ENCODE peak calls at places on chromosomes 11 and 22, in five cellular contexts. V is spleen, F is tibial nerve, B is testis, Y is ovary. I is an unnamed sample.

GRCh38 chr11:94654201-94654600 is 87.0 kb downstream of the PIWIL4 start:
- DNase-seq in V (no peak), F (no peak), B (no peak), Y (no peak), I (no peak)

GRCh38 chr11:135033545-135033944 is 621.5 kb upstream of the B3GAT1 start:
- DNase-seq in V (no peak), F (no peak), B (peak; percentile 56), Y (no peak), I (no peak)

GRCh38 chr22:50485221-50486131 is 1.2 kb upstream of the MIOX start:
- DNase-seq in V (no peak), F (no peak), B (no peak), Y (no peak), I (peak; percentile 86)

GRCh38 chr22:20080776-20081654 is 974 bp downstream of the DGCR8 start:
- DNase-seq in V (peak; percentile 79), F (no peak), B (peak; percentile 29), Y (no peak), I (no peak)

GRCh38 chr11:45042560-45042959 is 91.9 kb upstream of the TP53I11 start:
- DNase-seq in V (no peak), F (peak; percentile 20), B (no peak), Y (no peak), I (no peak)

GRCh38 chr11:33808228-33808828 is 34.0 kb upstream of the FBXO3 start:
- DNase-seq in V (peak; percentile 91), F (peak; percentile 89), B (peak; percentile 94), Y (peak; percentile 70), I (peak; percentile 86)

GRCh38 chr11:7348432-7349298 is 97.0 kb downstream of the SYT9 start:
- DNase-seq in V (no peak), F (no peak), B (no peak), Y (no peak), I (no peak)

GRCh38 chr11:62149986-62150886 is 26.4 kb downstream of the INCENP start:
- DNase-seq in V (peak; percentile 33), F (no peak), B (peak; percentile 7), Y (no peak), I (peak; percentile 14)

GRCh38 chr11:12249590-12250260 is 127.6 kb upstream of the PARVA start:
- DNase-seq in V (no peak), F (no peak), B (peak; percentile 47), Y (peak; percentile 38), I (peak; percentile 90)

GRCh38 chr22:36505998-36506635 is 723 bp downstream of the FOXRED2 start:
- DNase-seq in V (peak; percentile 80), F (no peak), B (peak; percentile 29), Y (no peak), I (no peak)

GRCh38 chr11:31799794-31800397 is 11.2 kb downstream of the PAX6 start:
- DNase-seq in V (no peak), F (no peak), B (no peak), Y (no peak), I (no peak)

GRCh38 chr11:101176381-101176780 is 46.8 kb upstream of the PGR start:
- DNase-seq in V (no peak), F (no peak), B (no peak), Y (no peak), I (no peak)

GRCh38 chr11:66543263-66544107 is 2.4 kb downstream of the ZDHHC24 start:
- DNase-seq in V (peak; percentile 95), F (no peak), B (peak; percentile 47), Y (peak; percentile 58), I (peak; percentile 47)

GRCh38 chr11:9187616-9188015 is 77.5 kb downstream of the DENND5A start:
- DNase-seq in V (no peak), F (no peak), B (no peak), Y (no peak), I (no peak)

GRCh38 chr11:17556999-17557398 is 9.9 kb downstream of the OTOG start:
- DNase-seq in V (peak; percentile 52), F (no peak), B (no peak), Y (no peak), I (no peak)

GRCh38 chr11:2685566-2686359 is 14.0 kb downstream of the KCNQ1OT1 start:
- DNase-seq in V (peak; percentile 51), F (no peak), B (no peak), Y (peak; percentile 6), I (no peak)
- TF ChIP-seq POLR2A in V (no peak), F (no peak), B (no peak), Y (no peak), I (no peak)

DNA sequence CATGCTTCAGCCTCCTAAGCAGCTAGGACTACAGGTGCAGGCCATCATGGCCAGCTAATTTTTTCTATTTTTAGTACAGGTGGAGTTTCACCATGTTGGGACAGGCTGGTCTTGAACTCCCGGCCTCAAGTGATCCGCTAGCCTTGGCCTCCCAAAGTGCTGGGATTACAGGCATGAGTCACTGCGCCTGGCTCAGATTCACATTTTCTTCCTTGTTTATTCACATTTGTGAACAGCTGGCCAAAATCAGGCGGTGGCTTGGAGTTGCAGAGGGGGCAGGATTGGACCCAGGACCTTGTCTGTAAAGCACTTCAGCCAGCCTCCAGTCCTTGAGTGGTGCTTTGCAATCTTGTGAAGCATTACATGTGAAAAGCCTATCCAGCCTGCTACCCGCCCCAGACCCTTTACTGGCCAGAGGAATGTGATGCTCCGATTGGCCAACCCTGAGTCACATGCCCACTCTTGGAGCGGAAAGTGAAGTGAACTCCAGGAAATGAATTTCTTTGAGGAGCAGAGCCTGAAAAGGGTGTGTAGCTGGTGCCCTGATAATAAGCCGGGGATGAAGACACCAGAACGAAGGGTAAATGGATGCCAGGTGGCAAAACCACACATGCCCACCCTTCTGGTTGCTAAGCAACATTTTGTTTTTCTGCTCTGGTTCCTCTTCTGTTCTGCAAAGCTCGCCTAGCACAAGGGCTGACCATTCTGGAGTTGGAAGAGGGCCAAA is 62.6 kb upstream of the PTPRJ start:
- DNase-seq in V (peak; percentile 86), F (peak; percentile 74), B (peak; percentile 82), Y (peak; percentile 95), I (peak; percentile 52)
- TF ChIP-seq POLR2A in V (no peak), F (no peak), B (no peak), Y (no peak), I (no peak)

GRCh38 chr22:37563153-37564081 is 3.1 kb downstream of the CDC42EP1 start:
- DNase-seq in V (no peak), F (peak; percentile 87), B (peak; percentile 90), Y (peak; percentile 82), I (peak; percentile 82)
- TF ChIP-seq POLR2A in V (no peak), F (no peak), B (no peak), Y (no peak), I (no peak)

GRCh38 chr22:31957970-31958594 is 13.7 kb downstream of the YWHAH start:
- DNase-seq in V (peak; percentile 3), F (no peak), B (no peak), Y (no peak), I (no peak)

GRCh38 chr22:31968022-31968421 is 23.7 kb downstream of the YWHAH start:
- DNase-seq in V (no peak), F (no peak), B (no peak), Y (no peak), I (no peak)

GRCh38 chr22:31958625-31959239 is 14.4 kb downstream of the YWHAH start:
- DNase-seq in V (peak; percentile 39), F (no peak), B (no peak), Y (no peak), I (no peak)

GRCh38 chr22:31960767-31961166 is 16.4 kb downstream of the YWHAH start:
- DNase-seq in V (no peak), F (no peak), B (no peak), Y (no peak), I (no peak)

GRCh38 chr22:31962392-31963113 is 18.2 kb downstream of the YWHAH start:
- DNase-seq in V (peak; percentile 17), F (no peak), B (no peak), Y (no peak), I (no peak)
- TF ChIP-seq POLR2A in V (no peak), F (no peak), B (no peak), Y (no peak), I (no peak)

GRCh38 chr11:18986744-18987143 is 47.5 kb upstream of the MRGPRX1 start:
- DNase-seq in V (no peak), F (no peak), B (no peak), Y (no peak), I (no peak)
- TF ChIP-seq POLR2A in V (no peak), F (no peak), B (no peak), Y (no peak), I (no peak)

DNA sequence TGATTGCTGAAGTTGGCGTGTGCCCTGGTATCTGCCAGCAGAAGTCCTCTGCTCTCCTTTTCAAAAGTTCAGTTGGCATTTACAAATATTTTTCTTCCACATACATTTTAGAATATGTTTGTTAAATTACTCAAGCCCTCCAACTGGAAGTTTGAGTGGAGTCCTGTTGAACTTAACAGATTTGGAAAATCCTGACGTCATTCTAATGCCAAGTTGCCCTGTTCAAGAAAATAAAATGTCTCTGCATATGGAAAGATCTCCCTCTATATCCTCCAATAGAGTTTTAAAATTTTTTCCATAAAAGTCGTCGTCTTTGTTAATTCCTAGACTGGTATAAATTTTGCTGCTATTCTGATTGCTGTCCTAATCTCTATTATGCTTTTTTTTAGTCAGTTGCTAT is 3.3 kb downstream of the KCNQ1OT1 start:
- DNase-seq in V (peak; percentile 4), F (no peak), B (no peak), Y (no peak), I (no peak)
- TF ChIP-seq POLR2A in V (no peak), F (no peak), B (no peak), Y (no peak), I (no peak)

GRCh38 chr22:17706451-17706900 is 67.8 kb downstream of the BID start:
- DNase-seq in V (no peak), F (peak; percentile 61), B (peak; percentile 52), Y (peak; percentile 18), I (peak; percentile 28)
- TF ChIP-seq POLR2A in V (no peak), F (no peak), B (no peak), Y (no peak), I (no peak)

DNA sequence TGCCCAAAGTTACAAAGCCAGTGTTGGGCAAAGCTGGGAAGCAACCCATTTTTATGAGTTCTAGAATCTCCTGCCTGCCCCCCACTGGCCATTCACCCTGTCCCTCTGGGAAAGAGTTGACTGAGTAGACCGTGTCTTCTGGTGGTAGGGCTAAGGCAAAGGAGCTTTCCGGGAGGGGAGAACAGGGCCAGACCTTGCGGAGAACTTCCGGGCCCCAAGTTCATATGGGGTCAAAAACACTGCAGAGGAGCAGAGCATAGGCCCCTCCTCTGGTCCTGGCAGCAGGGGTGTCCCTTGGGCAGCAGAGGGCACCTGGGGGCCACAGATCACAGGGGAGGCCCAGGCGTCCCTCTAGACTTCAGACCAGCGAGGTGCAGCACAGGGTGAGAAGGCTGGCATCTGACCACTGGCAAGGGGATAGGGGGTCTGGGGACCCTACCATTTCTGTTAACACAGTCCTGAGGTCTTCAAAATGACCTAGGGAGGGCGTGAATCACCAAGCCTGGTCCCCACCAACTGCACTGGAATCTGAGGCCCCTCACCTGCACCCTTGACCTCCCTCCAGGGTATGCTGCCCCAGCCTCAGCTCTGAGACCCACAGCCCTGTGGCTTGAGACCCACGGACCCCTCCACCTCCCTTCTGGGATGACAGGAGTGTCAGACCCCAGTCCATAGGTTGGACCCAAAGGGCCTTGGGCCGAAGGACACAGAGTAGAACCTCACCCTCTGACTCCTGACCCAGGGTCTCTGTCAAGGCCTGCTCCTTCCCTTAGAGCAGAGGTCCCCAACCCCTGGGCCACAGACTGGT is 1.3 kb upstream of the ARAP1 start:
- DNase-seq in V (no peak), F (no peak), B (no peak), Y (no peak), I (no peak)
- TF ChIP-seq POLR2A in V (no peak), F (no peak), B (no peak), Y (no peak), I (no peak)

GRCh38 chr11:88337342-88338222 is at the start of gene CTSC:
- DNase-seq in V (peak; percentile 99), F (peak; percentile 90), B (peak; percentile 98), Y (peak; percentile 91), I (peak; percentile 95)
- TF ChIP-seq POLR2A in V (no peak), F (peak; percentile 25), B (no peak), Y (peak; percentile 41), I (no peak)